ENCODE peak calls at places on chromosomes 3 and 15, in six cellular contexts. T is fibroblast of lung; Y is fibroblast of villous mesenchyme; W is COLO829; N is stimulated activated CD8-positive, alpha-beta memory T cell treated with anti-CD3 and anti-CD28 coated beads, Interleukin-4, amount 100 ng/mL, for 1 hour; R is BJ. G is an unnamed sample.

GRCh38 chr3:48558446-48559134 is 2.0 kb upstream of the PFKFB4 start:
- DNase-seq in T (no peak), Y (no peak), W (no peak), N (no peak), R (no peak), G (no peak)

GRCh38 chr15:99703603-99704443 is 29.4 kb downstream of the LYSMD4 start:
- DNase-seq in T (peak), Y (peak), W (peak), N (no peak), R (peak), G (peak)

GRCh38 chr15:32642667-32643425 is 1.3 kb downstream of the SCG5 start:
- DNase-seq in T (no peak), Y (no peak), W (no peak), N (no peak), R (no peak), G (no peak)

GRCh38 chr3:170717410-170718402 is 131.8 kb upstream of the SLC7A14 start:
- DNase-seq in T (peak), Y (peak), W (no peak), N (no peak), R (no peak), G (no peak)

GRCh38 chr3:11759996-11760395 is 86.7 kb downstream of the TAMM41 start:
- DNase-seq in T (no peak), Y (no peak), W (no peak), N (no peak), R (no peak), G (no peak)

GRCh38 chr3:112846764-112847163 is at the start of gene CD200R1L:
- DNase-seq in T (no peak), Y (no peak), W (no peak), N (no peak), R (no peak), G (no peak)

GRCh38 chr15:80588801-80589200 is 106.3 kb upstream of the ABHD17C start:
- DNase-seq in T (peak), Y (peak), W (no peak), N (no peak), R (peak), G (peak)

GRCh38 chr15:76274226-76274625 is 37.0 kb downstream of the ETFA start:
- DNase-seq in T (peak), Y (peak), W (no peak), N (no peak), R (no peak), G (peak)

GRCh38 chr3:58038675-58039302 is 30.6 kb downstream of the FLNB start:
- DNase-seq in T (no peak), Y (no peak), W (no peak), N (no peak), R (no peak), G (no peak)

GRCh38 chr15:60392986-60393811 is 4.6 kb downstream of the ANXA2 start:
- DNase-seq in T (peak), Y (peak), W (peak), N (no peak), R (peak), G (peak)

GRCh38 chr15:43911235-43911661 is 84.4 kb downstream of the WDR76 start:
- DNase-seq in T (peak), Y (peak), W (peak), N (no peak), R (peak), G (peak)

GRCh38 chr3:138078901-138079344 is 36.5 kb downstream of the DZIP1L start:
- DNase-seq in T (peak), Y (peak), W (peak), N (no peak), R (peak), G (no peak)

GRCh38 chr3:123724306-123724705 is 139.5 kb upstream of the HACD2 start:
- DNase-seq in T (peak), Y (peak), W (no peak), N (no peak), R (no peak), G (no peak)

GRCh38 chr3:36792342-36792741 is 28.0 kb upstream of the DCLK3 start:
- DNase-seq in T (peak), Y (peak), W (peak), N (no peak), R (no peak), G (peak)

GRCh38 chr3:195137638-195138588 is 133.0 kb downstream of the XXYLT1 start:
- DNase-seq in T (no peak), Y (no peak), W (no peak), N (no peak), R (no peak), G (no peak)

GRCh38 chr3:103609472-103609871 is 1174.7 kb downstream of the ZPLD1 start:
- DNase-seq in T (no peak), Y (no peak), W (no peak), N (no peak), R (no peak), G (no peak)

GRCh38 chr15:46343527-46343926 is 708.7 kb downstream of the SQOR start:
- DNase-seq in T (no peak), Y (no peak), W (no peak), N (no peak), R (no peak), G (no peak)

GRCh38 chr3:42666022-42666421 is 12.5 kb downstream of the ZBTB47 start:
- DNase-seq in T (no peak), Y (no peak), W (no peak), N (no peak), R (no peak), G (no peak)

GRCh38 chr3:155079795-155080546 is at the start of gene MME:
- DNase-seq in T (peak), Y (peak), W (no peak), N (no peak), R (no peak), G (peak)

GRCh38 chr3:158103131-158103955 is 2.9 kb downstream of the SHOX2 start:
- DNase-seq in T (no peak), Y (no peak), W (no peak), N (no peak), R (no peak), G (no peak)

GRCh38 chr3:137970914-137971831 is 38.8 kb upstream of the CLDN18 start:
- DNase-seq in T (peak), Y (peak), W (peak), N (peak), R (no peak), G (peak)

G was measured in lung microvascular endothelial cell.